ENCODE peak calls at places on chromosome 15, in seven cellular contexts. B is PC-3; G is stimulated activated CD4-positive, alpha-beta T cell treated with anti-CD3 and anti-CD28 coated beads, Interleukin-4, amount 100 ng/mL, for 4 hours; O is NCI-H1436; S is foreskin fibroblast; J is body of pancreas; Y is naive B cell. K is an unnamed sample.

GRCh38 chr15:92377083-92377789 is 16.4 kb upstream of the ST8SIA2 start:
- DNase-seq in Y (no peak), O (no peak), B (peak), J (no peak), G (no peak), S (no peak), K (peak)

GRCh38 chr15:41772720-41773331 is 1.5 kb upstream of the MAPKBP1 start:
- DNase-seq in G (peak), O (peak), Y (peak), J (peak), S (peak), B (peak), K (peak)

GRCh38 chr15:85618956-85619491 is 175.7 kb downstream of the KLHL25 start:
- DNase-seq in S (peak), O (no peak), Y (no peak), B (no peak), G (peak), J (peak), K (peak)

GRCh38 chr15:20294651-20295237 is 246.9 kb downstream of the GOLGA6L6 start:
- DNase-seq in Y (no peak), O (no peak), S (no peak), G (no peak), J (no peak), B (no peak), K (no peak)

GRCh38 chr15:67884514-67885225 is 44.8 kb upstream of the RNU6-1 start:
- DNase-seq in O (peak), G (peak), B (peak), S (peak), J (peak), Y (no peak), K (peak)

GRCh38 chr15:92954578-92954977 is 54.5 kb downstream of the CHD2 start:
- DNase-seq in S (no peak), O (no peak), G (no peak), Y (no peak), J (no peak), B (peak), K (no peak)

GRCh38 chr15:75202251-75203016 is 752 bp downstream of the C15orf39 start:
- DNase-seq in J (peak), O (peak), Y (peak), B (peak), S (peak), G (peak), K (no peak)

GRCh38 chr15:90000175-90000923 is 775 bp upstream of the ZNF710 start:
- DNase-seq in S (peak), O (no peak), Y (peak), B (no peak), G (no peak), J (peak), K (no peak)

GRCh38 chr15:48109856-48110531 is 10.8 kb upstream of the SLC24A5 start:
- DNase-seq in S (no peak), B (no peak), G (no peak), O (no peak), J (no peak), Y (no peak), K (no peak)

GRCh38 chr15:43133429-43134156 is at the start of gene TMEM62:
- DNase-seq in O (peak), G (peak), S (peak), Y (peak), J (peak), B (peak), K (peak)

GRCh38 chr15:39181901-39182300 is 399.0 kb upstream of the THBS1 start:
- DNase-seq in J (no peak), G (no peak), B (peak), O (no peak), Y (no peak), S (peak), K (no peak)

GRCh38 chr15:99324082-99324620 is 72.9 kb downstream of the LRRC28 start:
- DNase-seq in Y (no peak), G (no peak), J (no peak), B (peak), S (peak), O (no peak), K (peak)

GRCh38 chr15:97747342-97747741 is 213.2 kb upstream of the ARRDC4 start:
- DNase-seq in S (no peak), O (no peak), G (no peak), Y (no peak), B (no peak), J (no peak), K (no peak)

GRCh38 chr15:67685008-67685599 is 140.2 kb upstream of the SKOR1 start:
- DNase-seq in B (peak), J (no peak), O (peak), G (no peak), Y (no peak), S (peak), K (peak)

GRCh38 chr15:86115138-86115801 is 35.6 kb downstream of the AGBL1 start:
- DNase-seq in S (no peak), O (no peak), B (no peak), G (no peak), J (no peak), Y (no peak), K (peak)

GRCh38 chr15:40534371-40534770 is 30.5 kb downstream of the CCDC32 start:
- DNase-seq in Y (no peak), O (no peak), J (no peak), G (no peak), S (no peak), B (no peak), K (no peak)

GRCh38 chr15:85494035-85494793 is 113.8 kb downstream of the AKAP13 start:
- DNase-seq in S (peak), J (no peak), O (no peak), B (peak), Y (no peak), G (no peak), K (peak)

GRCh38 chr15:67479781-67480180 is 41.1 kb upstream of the C15orf61 start:
- DNase-seq in G (no peak), S (peak), Y (no peak), O (no peak), B (no peak), J (no peak), K (no peak)

GRCh38 chr15:88764448-88764847 is 38.8 kb upstream of the ACAN start:
- DNase-seq in O (no peak), J (no peak), G (no peak), B (no peak), Y (no peak), S (no peak), K (no peak)

GRCh38 chr15:74780983-74781672 is 752 bp upstream of the CSK start:
- DNase-seq in S (peak), B (no peak), Y (peak), G (peak), O (no peak), J (no peak), K (peak)